ENCODE peak calls at places on chromosomes 6 and 20, in seven cellular contexts. One of them, this sample, is unnamed.

GRCh38 chr6:82072113-82072512 is 175.4 kb downstream of the IBTK start:
- DNase-seq in cardiac muscle cell: no peak
- DNase-seq in bronchial epithelial cell: peak; percentile 28
- DNase-seq in BJ: no peak
- DNase-seq in kidney: no peak
- DNase-seq in fibroblast of lung: peak; percentile 25
- DNase-seq in left ventricle myocardium inferior: no peak
- DNase-seq in this sample: no peak

GRCh38 chr20:4156411-4156810 is 141.1 kb upstream of the RNF24 start:
- DNase-seq in bronchial epithelial cell: no peak
- DNase-seq in BJ: no peak
- DNase-seq in kidney: peak; percentile 73
- DNase-seq in cardiac muscle cell: no peak
- DNase-seq in left ventricle myocardium inferior: no peak
- DNase-seq in fibroblast of lung: no peak
- DNase-seq in this sample: no peak

GRCh38 chr20:35305682-35306556 is 13.7 kb upstream of the FAM83C start:
- DNase-seq in cardiac muscle cell: no peak
- DNase-seq in fibroblast of lung: peak; percentile 100
- DNase-seq in bronchial epithelial cell: peak; percentile 99
- DNase-seq in BJ: peak; percentile 97
- DNase-seq in left ventricle myocardium inferior: no peak
- DNase-seq in kidney: peak; percentile 93
- DNase-seq in this sample: no peak

GRCh38 chr20:38187512-38187911 is 22.4 kb upstream of the TGM2 start:
- DNase-seq in fibroblast of lung: no peak
- DNase-seq in kidney: no peak
- DNase-seq in left ventricle myocardium inferior: no peak
- DNase-seq in bronchial epithelial cell: peak; percentile 18
- DNase-seq in cardiac muscle cell: peak; percentile 43
- DNase-seq in BJ: no peak
- DNase-seq in this sample: peak; percentile 54

GRCh38 chr6:24273471-24273870 is 84.4 kb downstream of the DCDC2 start:
- DNase-seq in kidney: no peak
- DNase-seq in fibroblast of lung: peak; percentile 24
- DNase-seq in BJ: peak; percentile 4
- DNase-seq in left ventricle myocardium inferior: no peak
- DNase-seq in cardiac muscle cell: peak; percentile 14
- DNase-seq in bronchial epithelial cell: peak; percentile 65
- DNase-seq in this sample: no peak

GRCh38 chr6:135159531-135159930 is 21.6 kb upstream of the MYB start:
- DNase-seq in kidney: no peak
- DNase-seq in bronchial epithelial cell: peak; percentile 8
- DNase-seq in cardiac muscle cell: no peak
- DNase-seq in left ventricle myocardium inferior: no peak
- DNase-seq in BJ: no peak
- DNase-seq in fibroblast of lung: no peak
- DNase-seq in this sample: no peak

GRCh38 chr20:60254901-60255411 is 296.7 kb downstream of the CDH26 start:
- DNase-seq in cardiac muscle cell: no peak
- DNase-seq in left ventricle myocardium inferior: no peak
- DNase-seq in BJ: peak; percentile 39
- DNase-seq in fibroblast of lung: peak; percentile 64
- DNase-seq in bronchial epithelial cell: no peak
- DNase-seq in kidney: no peak
- DNase-seq in this sample: no peak

GRCh38 chr6:148240866-148241477 is 101.7 kb upstream of the SASH1 start:
- DNase-seq in fibroblast of lung: peak; percentile 45
- DNase-seq in BJ: peak; percentile 50
- DNase-seq in left ventricle myocardium inferior: no peak
- DNase-seq in cardiac muscle cell: no peak
- DNase-seq in bronchial epithelial cell: no peak
- DNase-seq in kidney: no peak
- DNase-seq in this sample: no peak

GRCh38 chr20:54668271-54669053 is 193.1 kb downstream of the DOK5 start:
- DNase-seq in fibroblast of lung: peak; percentile 1
- DNase-seq in bronchial epithelial cell: peak; percentile 19
- DNase-seq in cardiac muscle cell: peak; percentile 58
- DNase-seq in left ventricle myocardium inferior: no peak
- DNase-seq in kidney: no peak
- DNase-seq in BJ: no peak
- DNase-seq in this sample: peak; percentile 43

GRCh38 chr20:38728911-38729642 is 4.8 kb downstream of the SLC32A1 start:
- DNase-seq in left ventricle myocardium inferior: no peak
- DNase-seq in BJ: no peak
- DNase-seq in cardiac muscle cell: no peak
- DNase-seq in kidney: no peak
- DNase-seq in bronchial epithelial cell: no peak
- DNase-seq in fibroblast of lung: no peak
- DNase-seq in this sample: peak; percentile 90

GRCh38 chr6:89260832-89261231 is 43.7 kb upstream of the GABRR1 start:
- DNase-seq in BJ: no peak
- DNase-seq in fibroblast of lung: no peak
- DNase-seq in left ventricle myocardium inferior: no peak
- DNase-seq in bronchial epithelial cell: no peak
- DNase-seq in kidney: no peak
- DNase-seq in cardiac muscle cell: peak; percentile 67
- DNase-seq in this sample: no peak

GRCh38 chr20:19934792-19935491 is 82.2 kb upstream of the NAA20 start:
- DNase-seq in fibroblast of lung: no peak
- DNase-seq in cardiac muscle cell: no peak
- DNase-seq in BJ: no peak
- DNase-seq in kidney: no peak
- DNase-seq in bronchial epithelial cell: peak; percentile 80
- DNase-seq in left ventricle myocardium inferior: peak; percentile 58
- DNase-seq in this sample: no peak

GRCh38 chr6:41914869-41915268 is 6.1 kb downstream of the MED20 start:
- DNase-seq in cardiac muscle cell: no peak
- DNase-seq in BJ: no peak
- DNase-seq in fibroblast of lung: no peak
- DNase-seq in bronchial epithelial cell: no peak
- DNase-seq in left ventricle myocardium inferior: no peak
- DNase-seq in kidney: no peak
- DNase-seq in this sample: no peak

GRCh38 chr20:63347950-63348827 is 13.0 kb downstream of the CHRNA4 start:
- DNase-seq in bronchial epithelial cell: no peak
- DNase-seq in cardiac muscle cell: no peak
- DNase-seq in BJ: no peak
- DNase-seq in fibroblast of lung: no peak
- DNase-seq in left ventricle myocardium inferior: no peak
- DNase-seq in kidney: peak; percentile 54
- DNase-seq in this sample: no peak

GRCh38 chr20:44705364-44706094 is 9.6 kb upstream of the CCN5 start:
- DNase-seq in left ventricle myocardium inferior: no peak
- DNase-seq in fibroblast of lung: no peak
- DNase-seq in bronchial epithelial cell: no peak
- DNase-seq in cardiac muscle cell: no peak
- DNase-seq in BJ: no peak
- DNase-seq in kidney: no peak
- DNase-seq in this sample: no peak

GRCh38 chr6:150939399-150939798 is 73.9 kb downstream of the MTHFD1L start:
- DNase-seq in BJ: no peak
- DNase-seq in cardiac muscle cell: no peak
- DNase-seq in bronchial epithelial cell: peak; percentile 55
- DNase-seq in left ventricle myocardium inferior: no peak
- DNase-seq in fibroblast of lung: no peak
- DNase-seq in kidney: no peak
- DNase-seq in this sample: no peak

GRCh38 chr6:150936021-150936555 is 70.6 kb downstream of the MTHFD1L start:
- DNase-seq in BJ: no peak
- DNase-seq in fibroblast of lung: no peak
- DNase-seq in cardiac muscle cell: no peak
- DNase-seq in kidney: no peak
- DNase-seq in bronchial epithelial cell: no peak
- DNase-seq in left ventricle myocardium inferior: no peak
- DNase-seq in this sample: no peak

GRCh38 chr6:150937126-150937906 is 71.8 kb downstream of the MTHFD1L start:
- DNase-seq in bronchial epithelial cell: no peak
- DNase-seq in left ventricle myocardium inferior: peak; percentile 62
- DNase-seq in BJ: no peak
- DNase-seq in fibroblast of lung: no peak
- DNase-seq in kidney: no peak
- DNase-seq in cardiac muscle cell: no peak
- DNase-seq in this sample: no peak

DNA sequence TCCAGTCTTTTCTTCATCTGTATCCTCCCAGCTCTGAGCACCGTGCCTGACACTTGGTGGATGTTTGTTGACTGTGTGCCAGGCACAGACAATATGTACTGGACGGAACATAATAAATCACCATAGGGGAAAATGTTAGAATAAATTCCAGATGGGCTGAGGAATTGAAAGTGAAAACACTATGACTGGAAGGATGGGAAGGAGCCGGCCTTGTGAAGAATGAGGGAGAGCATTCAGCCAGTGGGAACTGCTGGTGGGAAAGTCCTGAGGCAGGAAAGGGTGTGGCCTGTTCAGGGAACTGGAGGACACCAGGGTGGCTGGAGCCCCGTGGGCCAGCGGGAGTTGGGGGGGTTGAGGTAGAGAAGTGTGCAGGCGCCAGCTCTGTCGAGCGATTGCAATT is 75.4 kb downstream of the MTHFD1L start:
- DNase-seq in bronchial epithelial cell: no peak
- DNase-seq in fibroblast of lung: peak; percentile 11
- DNase-seq in BJ: peak; percentile 87
- DNase-seq in left ventricle myocardium inferior: no peak
- DNase-seq in cardiac muscle cell: no peak
- DNase-seq in kidney: no peak
- DNase-seq in this sample: no peak
- H3K4me3 ChIP-seq in bronchial epithelial cell: no peak overlapping the region
- H3K4me3 ChIP-seq in fibroblast of lung: no peak overlapping the region
- H3K4me3 ChIP-seq in BJ: no peak overlapping the region
- H3K4me3 ChIP-seq in left ventricle myocardium inferior: no peak overlapping the region
- H3K4me3 ChIP-seq in cardiac muscle cell: no peak overlapping the region
- H3K4me3 ChIP-seq in kidney: no peak overlapping the region
- H3K4me3 ChIP-seq in this sample: no peak overlapping the region

DNA sequence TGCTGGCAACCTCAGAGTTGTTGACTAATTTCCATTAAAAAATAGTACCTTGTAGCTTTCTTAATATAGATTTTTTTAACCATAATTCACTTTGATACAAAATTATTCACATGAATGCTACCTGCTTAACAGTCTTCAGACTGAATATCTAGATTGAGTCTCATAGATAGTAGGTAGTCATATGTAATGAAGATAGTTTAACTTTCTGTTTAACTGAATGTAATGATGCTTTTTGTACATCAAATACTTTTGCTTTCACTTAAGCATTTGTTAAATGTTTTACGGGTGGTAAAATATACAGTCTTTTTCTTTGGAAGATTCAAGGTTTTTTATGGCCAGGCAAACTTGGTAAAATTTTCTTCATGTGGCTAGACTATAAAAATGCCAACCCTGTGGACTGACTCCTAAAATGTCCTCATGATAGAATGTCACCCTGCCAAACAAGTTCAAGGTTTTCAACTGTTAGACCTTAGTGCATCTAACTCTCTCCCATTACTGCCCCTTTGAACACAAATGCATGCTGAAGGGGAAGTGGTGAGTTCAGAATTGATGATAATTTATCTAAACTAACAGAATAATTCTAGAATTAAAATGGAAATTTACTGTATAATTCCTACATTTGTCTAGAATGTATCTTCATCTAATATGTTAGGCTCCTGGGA is 16.4 kb downstream of the TBPL1 start:
- DNase-seq in kidney: no peak
- DNase-seq in bronchial epithelial cell: no peak
- DNase-seq in fibroblast of lung: no peak
- DNase-seq in left ventricle myocardium inferior: no peak
- DNase-seq in BJ: no peak
- DNase-seq in cardiac muscle cell: no peak
- DNase-seq in this sample: no peak
- H3K36me3 ChIP-seq in kidney: no peaks in the 10 kb centered on the region
- H3K36me3 ChIP-seq in bronchial epithelial cell: no peaks in the 10 kb centered on the region
- H3K36me3 ChIP-seq in fibroblast of lung: no peaks in the 10 kb centered on the region
- H3K36me3 ChIP-seq in left ventricle myocardium inferior: no peaks in the 10 kb centered on the region
- H3K36me3 ChIP-seq in BJ: no peaks in the 10 kb centered on the region
- H3K36me3 ChIP-seq in cardiac muscle cell: no peaks in the 10 kb centered on the region
- H3K36me3 ChIP-seq in this sample: no peaks in the 10 kb centered on the region

GRCh38 chr6:45967363-45967762 is 48.3 kb downstream of the CLIC5 start:
- DNase-seq in kidney: no peak
- DNase-seq in BJ: no peak
- DNase-seq in bronchial epithelial cell: no peak
- DNase-seq in left ventricle myocardium inferior: no peak
- DNase-seq in fibroblast of lung: no peak
- DNase-seq in cardiac muscle cell: no peak
- DNase-seq in this sample: no peak

GRCh38 chr6:45965007-45965406 is 50.7 kb downstream of the CLIC5 start:
- DNase-seq in left ventricle myocardium inferior: no peak
- DNase-seq in BJ: no peak
- DNase-seq in kidney: no peak
- DNase-seq in fibroblast of lung: peak; percentile 72
- DNase-seq in bronchial epithelial cell: peak; percentile 61
- DNase-seq in cardiac muscle cell: no peak
- DNase-seq in this sample: no peak

GRCh38 chr6:45966797-45967196 is 48.9 kb downstream of the CLIC5 start:
- DNase-seq in kidney: no peak
- DNase-seq in fibroblast of lung: no peak
- DNase-seq in bronchial epithelial cell: no peak
- DNase-seq in BJ: no peak
- DNase-seq in cardiac muscle cell: no peak
- DNase-seq in left ventricle myocardium inferior: no peak
- DNase-seq in this sample: no peak

GRCh38 chr6:45965787-45966186 is 49.9 kb downstream of the CLIC5 start:
- DNase-seq in cardiac muscle cell: no peak
- DNase-seq in kidney: no peak
- DNase-seq in BJ: no peak
- DNase-seq in left ventricle myocardium inferior: no peak
- DNase-seq in fibroblast of lung: peak; percentile 84
- DNase-seq in bronchial epithelial cell: peak; percentile 61
- DNase-seq in this sample: no peak

DNA sequence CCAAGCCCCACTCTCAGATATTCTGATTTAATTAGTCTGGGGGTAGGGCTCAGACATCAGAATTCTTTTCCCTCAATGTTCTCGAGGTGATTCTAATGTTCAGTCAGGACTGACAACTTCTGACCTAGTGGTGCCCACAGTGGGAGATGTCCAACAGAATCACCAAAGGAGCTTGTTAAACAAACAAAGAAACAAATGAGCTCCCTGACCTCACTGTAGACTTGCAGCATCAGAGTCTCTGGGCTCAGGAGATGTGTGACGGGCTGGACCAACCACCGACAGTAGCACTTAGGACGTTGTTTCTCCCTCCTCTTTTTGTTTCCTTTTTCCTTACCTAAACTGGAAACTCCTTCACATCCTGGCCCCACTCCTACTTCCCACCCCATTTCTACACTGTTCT is 49.3 kb downstream of the CLIC5 start:
- DNase-seq in cardiac muscle cell: no peak
- DNase-seq in bronchial epithelial cell: no peak
- DNase-seq in fibroblast of lung: peak; percentile 11
- DNase-seq in BJ: no peak
- DNase-seq in kidney: no peak
- DNase-seq in left ventricle myocardium inferior: no peak
- DNase-seq in this sample: no peak
- H3K4me3 ChIP-seq in cardiac muscle cell: no peak overlapping the region
- H3K4me3 ChIP-seq in bronchial epithelial cell: no peak overlapping the region
- H3K4me3 ChIP-seq in fibroblast of lung: no peak overlapping the region
- H3K4me3 ChIP-seq in BJ: no peak overlapping the region
- H3K4me3 ChIP-seq in kidney: no peak overlapping the region
- H3K4me3 ChIP-seq in left ventricle myocardium inferior: no peak overlapping the region
- H3K4me3 ChIP-seq in this sample: no peak overlapping the region

GRCh38 chr6:105324386-105325000 is 78.4 kb downstream of the PREP start:
- DNase-seq in cardiac muscle cell: no peak
- DNase-seq in kidney: no peak
- DNase-seq in bronchial epithelial cell: peak; percentile 34
- DNase-seq in left ventricle myocardium inferior: no peak
- DNase-seq in BJ: no peak
- DNase-seq in fibroblast of lung: peak; percentile 92
- DNase-seq in this sample: no peak
- H3K36me3 ChIP-seq in cardiac muscle cell: peaks cover 6% of the 10 kb centered on the region
- H3K36me3 ChIP-seq in kidney: peaks cover 8% of the 10 kb centered on the region
- H3K36me3 ChIP-seq in bronchial epithelial cell: peaks cover 13% of the 10 kb centered on the region
- H3K36me3 ChIP-seq in left ventricle myocardium inferior: peaks cover 40% of the 10 kb centered on the region
- H3K36me3 ChIP-seq in BJ: peaks cover 3% of the 10 kb centered on the region
- H3K36me3 ChIP-seq in fibroblast of lung: no peaks in the 10 kb centered on the region
- H3K36me3 ChIP-seq in this sample: peaks cover 6% of the 10 kb centered on the region